ENCODE peak calls at places on chromosomes 5 and 9, in four cellular contexts. G is lower leg skin, I is NCI-H187, L is iris pigment epithelial cell. B is an unnamed sample.

GRCh38 chr5:50717615-50718014 is 51.2 kb downstream of the PARP8 start:
- DNase-seq in G (no peak), I (no peak), L (no peak), B (no peak)

GRCh38 chr5:155556700-155557099 is 543.1 kb downstream of the KIF4B start:
- DNase-seq in G (no peak), I (no peak), L (no peak), B (no peak)

GRCh38 chr9:130311774-130312140 is 46.2 kb downstream of the HMCN2 start:
- DNase-seq in G (no peak), I (no peak), L (no peak), B (no peak)

GRCh38 chr5:179900707-179901106 is 7.0 kb downstream of the TBC1D9B start:
- DNase-seq in G (no peak), I (no peak), L (no peak), B (no peak)

GRCh38 chr5:497090-497489 is 27.2 kb downstream of the SLC9A3 start:
- DNase-seq in G (no peak), I (no peak), L (no peak), B (no peak)

GRCh38 chr5:160213537-160213936 is 15.8 kb upstream of the FABP6 start:
- DNase-seq in G (no peak), I (no peak), L (peak; percentile 15), B (no peak)

GRCh38 chr9:112261133-112261532 is 72.3 kb downstream of the PTBP3 start:
- DNase-seq in G (no peak), I (no peak), L (no peak), B (no peak)

GRCh38 chr5:59069438-59070079 is 486.7 kb downstream of the RAB3C start:
- DNase-seq in G (no peak), I (no peak), L (peak; percentile 97), B (no peak)

GRCh38 chr5:167770461-167770860 is 521.0 kb upstream of the WWC1 start:
- DNase-seq in G (no peak), I (no peak), L (peak; percentile 78), B (no peak)

GRCh38 chr5:115386657-115387056 is 90.2 kb upstream of the CCDC112 start:
- DNase-seq in G (no peak), I (no peak), L (no peak), B (no peak)

GRCh38 chr9:3136999-3137675 is 293.2 kb upstream of the PUM3 start:
- DNase-seq in G (no peak), I (no peak), L (no peak), B (no peak)

GRCh38 chr5:56669534-56670483 is 145.5 kb upstream of the MAP3K1 start:
- DNase-seq in G (peak; percentile 92), I (no peak), L (peak; percentile 23), B (peak; percentile 83)

GRCh38 chr5:146336197-146336596 is 2.4 kb upstream of the POU4F3 start:
- DNase-seq in G (no peak), I (no peak), L (no peak), B (no peak)

GRCh38 chr9:104682642-104683041 is 11.7 kb upstream of the OR13D1 start:
- DNase-seq in G (no peak), I (peak; percentile 0), L (peak; percentile 57), B (no peak)

GRCh38 chr9:91477106-91477505 is 53.5 kb upstream of the NFIL3 start:
- DNase-seq in G (no peak), I (no peak), L (no peak), B (no peak)

GRCh38 chr9:68847765-68848164 is 142.7 kb downstream of the PIP5K1B start:
- DNase-seq in G (no peak), I (no peak), L (no peak), B (no peak)

GRCh38 chr5:44388504-44389409 is 463 bp downstream of the FGF10 start:
- DNase-seq in G (peak; percentile 81), I (no peak), L (peak; percentile 2), B (peak; percentile 42)

GRCh38 chr5:118919016-118919415 is 69.3 kb downstream of the DTWD2 start:
- DNase-seq in G (no peak), I (no peak), L (no peak), B (no peak)

GRCh38 chr9:94928696-94929372 is 202.3 kb downstream of the AOPEP start:
- DNase-seq in G (no peak), I (no peak), L (no peak), B (no peak)

GRCh38 chr5:134113908-134114875 is at the start of gene TCF7:
- DNase-seq in G (peak; percentile 92), I (peak; percentile 57), L (peak; percentile 75), B (peak; percentile 91)

GRCh38 chr5:115857621-115858349 is 16.1 kb downstream of the AP3S1 start:
- DNase-seq in G (no peak), I (no peak), L (peak; percentile 69), B (no peak)

GRCh38 chr5:66757219-66757833 is 161.1 kb downstream of the MAST4 start:
- DNase-seq in G (no peak), I (peak; percentile 31), L (peak; percentile 65), B (no peak)

GRCh38 chr5:102583663-102584062 is 84.9 kb upstream of the SLCO6A1 start:
- DNase-seq in G (no peak), I (no peak), L (peak; percentile 12), B (no peak)

GRCh38 chr9:114385412-114386181 is 2.2 kb downstream of the AKNA start:
- DNase-seq in G (peak; percentile 93), I (no peak), L (peak; percentile 92), B (peak; percentile 91)

GRCh38 chr5:177195307-177195952 is 61.9 kb downstream of the NSD1 start:
- DNase-seq in G (no peak), I (no peak), L (peak; percentile 52), B (no peak)

GRCh38 chr9:124932355-124932754 is 8.5 kb downstream of the GOLGA1 start:
- DNase-seq in G (no peak), I (no peak), L (no peak), B (no peak)

GRCh38 chr5:14922456-14922855 is 50.9 kb upstream of the ANKH start:
- DNase-seq in G (no peak), I (no peak), L (no peak), B (no peak)

GRCh38 chr9:3495850-3496249 is 30.0 kb downstream of the RFX3 start:
- DNase-seq in G (no peak), I (no peak), L (no peak), B (no peak)

GRCh38 chr5:10921176-10921575 is 160.1 kb upstream of the DAP start:
- DNase-seq in G (no peak), I (no peak), L (no peak), B (no peak)

GRCh38 chr5:9596833-9597232 is 33.3 kb downstream of the TAS2R1 start:
- DNase-seq in G (no peak), I (no peak), L (no peak), B (no peak)

GRCh38 chr5:124297826-124298225 is 448.6 kb downstream of the ZNF608 start:
- DNase-seq in G (no peak), I (no peak), L (no peak), B (no peak)

B was measured in aorta.